ENCODE peak calls at places on chromosomes 13 and 19, in seven cellular contexts. L is mesenchymal stem cell, F is mesendoderm, W is IMR-90, K is neuronal stem cell, T is H9, Q is H1. S is an unnamed sample.

GRCh38 chr19:3365447-3366103 is 808 bp upstream of the NFIC start:
- DNase-seq in T (peak; percentile 27), Q (no peak), K (no peak), F (peak; percentile 24), L (peak; percentile 77), W (peak; percentile 66), S (peak; percentile 93)

GRCh38 chr13:49936085-49936942 is at the start of gene SPRYD7:
- DNase-seq in Q (peak; percentile 95), W (peak; percentile 97), L (peak; percentile 98), F (peak; percentile 99), T (peak; percentile 99), K (peak; percentile 97), S (peak; percentile 99)

GRCh38 chr19:29239220-29239776 is 26.3 kb upstream of the UQCRFS1 start:
- DNase-seq in K (no peak), T (no peak), L (no peak), F (no peak), Q (no peak), W (no peak), S (no peak)

GRCh38 chr13:91482427-91482826 is 84.0 kb downstream of the GPC5 start:
- DNase-seq in K (peak; percentile 5), T (no peak), Q (no peak), L (peak; percentile 1), W (no peak), F (peak; percentile 86), S (no peak)

GRCh38 chr19:4678881-4679379 is 8.8 kb upstream of the MYDGF start:
- DNase-seq in W (no peak), L (peak; percentile 18), Q (peak; percentile 96), T (peak; percentile 98), F (peak; percentile 94), K (no peak), S (no peak)

GRCh38 chr13:93079294-93079693 is 147.3 kb upstream of the GPC6 start:
- DNase-seq in L (peak; percentile 15), Q (no peak), K (no peak), W (peak; percentile 64), F (peak; percentile 7), T (no peak), S (no peak)

GRCh38 chr19:8144273-8144672 is 5.1 kb downstream of the FBN3 start:
- DNase-seq in T (no peak), K (no peak), W (no peak), Q (no peak), L (no peak), F (no peak), S (no peak)

GRCh38 chr19:33718668-33719259 is 77.9 kb upstream of the KCTD15 start:
- DNase-seq in L (no peak), K (no peak), T (no peak), W (no peak), F (no peak), Q (no peak), S (no peak)

GRCh38 chr13:65768545-65768944 is 1461.6 kb downstream of the PCDH9 start:
- DNase-seq in L (no peak), K (no peak), F (peak; percentile 79), W (no peak), T (peak; percentile 84), Q (peak; percentile 21), S (no peak)

GRCh38 chr13:98480915-98481510 is 95.9 kb downstream of the STK24 start:
- DNase-seq in F (no peak), L (peak; percentile 80), K (no peak), W (peak; percentile 69), Q (no peak), T (no peak), S (no peak)

GRCh38 chr19:44212865-44213346 is 574 bp downstream of the ZNF227 start:
- DNase-seq in K (no peak), F (peak; percentile 47), L (peak; percentile 65), Q (no peak), W (peak; percentile 55), T (no peak), S (peak; percentile 10)

GRCh38 chr19:32450217-32450616 is 44.6 kb downstream of the DPY19L3 start:
- DNase-seq in Q (no peak), W (peak; percentile 84), L (peak; percentile 13), F (no peak), T (no peak), K (no peak), S (no peak)

GRCh38 chr13:29131881-29132668 is 311.9 kb downstream of the MTUS2 start:
- DNase-seq in Q (no peak), K (no peak), W (no peak), F (no peak), T (no peak), L (no peak), S (no peak)

GRCh38 chr19:38731654-38732301 is 12.5 kb downstream of the CAPN12 start:
- DNase-seq in Q (no peak), T (peak; percentile 25), K (no peak), F (no peak), W (no peak), L (no peak), S (peak; percentile 24)

GRCh38 chr13:39777527-39778061 is 122.1 kb downstream of the COG6 start:
- DNase-seq in W (peak; percentile 90), L (peak; percentile 96), K (no peak), F (peak; percentile 73), T (no peak), Q (no peak), S (peak; percentile 92)

GRCh38 chr19:52170863-52171320 is 529 bp downstream of the ZNF836 start:
- DNase-seq in K (no peak), F (peak; percentile 43), W (no peak), L (peak; percentile 30), T (peak; percentile 46), Q (no peak), S (peak; percentile 9)

GRCh38 chr13:22009500-22009899 is 338.6 kb downstream of the FGF9 start:
- DNase-seq in W (no peak), T (no peak), F (no peak), K (no peak), Q (no peak), L (no peak), S (no peak)
- H4K8ac ChIP-seq in W (no peak overlapping the region), T (no peak overlapping the region), F (no peak overlapping the region), K (no peak overlapping the region), Q (no peak overlapping the region), L (no peak overlapping the region), S (no peak overlapping the region)

GRCh38 chr19:47427241-47428176 is 8.2 kb upstream of the MEIS3 start:
- DNase-seq in T (peak; percentile 94), Q (peak; percentile 78), L (peak; percentile 72), K (peak; percentile 89), F (peak; percentile 94), W (peak; percentile 45), S (peak; percentile 69)

GRCh38 chr19:47432091-47432490 is 12.8 kb upstream of the MEIS3 start:
- DNase-seq in T (no peak), K (no peak), F (no peak), L (no peak), W (no peak), Q (no peak), S (no peak)

GRCh38 chr19:47428177-47428894 is 9.0 kb upstream of the MEIS3 start:
- DNase-seq in Q (peak; percentile 100), W (peak; percentile 98), F (peak; percentile 100), K (peak; percentile 100), T (peak; percentile 100), L (peak; percentile 100), S (peak; percentile 46)

GRCh38 chr19:47430041-47430802 is 10.9 kb upstream of the MEIS3 start:
- DNase-seq in Q (no peak), F (peak; percentile 71), W (peak; percentile 27), L (peak; percentile 72), T (peak; percentile 79), K (no peak), S (peak; percentile 47)

GRCh38 chr19:47429140-47429793 is 9.9 kb upstream of the MEIS3 start:
- DNase-seq in K (no peak), T (peak; percentile 62), L (no peak), Q (no peak), F (peak; percentile 52), W (no peak), S (no peak)
- H4K8ac ChIP-seq in K (no peak overlapping the region), T (no peak overlapping the region), L (no peak overlapping the region), Q (no peak overlapping the region), F (no peak overlapping the region), W (no peak overlapping the region), S (no peak overlapping the region)

GRCh38 chr13:43087960-43088580 is 64.7 kb downstream of the DNAJC15 start:
- DNase-seq in F (no peak), K (no peak), L (peak; percentile 53), T (no peak), W (peak; percentile 36), Q (no peak), S (no peak)

GRCh38 chr13:43085545-43085944 is 62.2 kb downstream of the DNAJC15 start:
- DNase-seq in W (peak; percentile 61), K (no peak), T (no peak), F (no peak), L (peak; percentile 52), Q (no peak), S (no peak)

GRCh38 chr13:43094901-43095300 is 71.5 kb downstream of the DNAJC15 start:
- DNase-seq in T (no peak), W (no peak), K (no peak), F (no peak), Q (no peak), L (no peak), S (no peak)

GRCh38 chr13:43089912-43090498 is 66.6 kb downstream of the DNAJC15 start:
- DNase-seq in L (no peak), Q (no peak), F (no peak), W (no peak), K (no peak), T (no peak), S (no peak)
- H4K8ac ChIP-seq in L (no peak overlapping the region), Q (no peak overlapping the region), F (no peak overlapping the region), W (no peak overlapping the region), K (no peak overlapping the region), T (no peak overlapping the region), S (no peak overlapping the region)

GRCh38 chr19:49475995-49476880 is 2.2 kb downstream of the FLT3LG start:
- DNase-seq in T (peak; percentile 96), K (peak; percentile 58), W (no peak), F (peak; percentile 93), L (peak; percentile 69), Q (no peak), S (peak; percentile 44)

GRCh38 chr19:49473868-49474544 is at the start of gene FLT3LG:
- DNase-seq in T (peak; percentile 68), K (no peak), Q (no peak), F (no peak), W (peak; percentile 69), L (peak; percentile 87), S (peak; percentile 28)

GRCh38 chr19:49474545-49474930 is 523 bp downstream of the FLT3LG start:
- DNase-seq in Q (no peak), T (no peak), W (no peak), K (no peak), F (no peak), L (no peak), S (no peak)

GRCh38 chr19:49472936-49473335 is 1.1 kb upstream of the FLT3LG start:
- DNase-seq in W (no peak), T (no peak), L (no peak), F (no peak), K (no peak), Q (no peak), S (no peak)

DNA sequence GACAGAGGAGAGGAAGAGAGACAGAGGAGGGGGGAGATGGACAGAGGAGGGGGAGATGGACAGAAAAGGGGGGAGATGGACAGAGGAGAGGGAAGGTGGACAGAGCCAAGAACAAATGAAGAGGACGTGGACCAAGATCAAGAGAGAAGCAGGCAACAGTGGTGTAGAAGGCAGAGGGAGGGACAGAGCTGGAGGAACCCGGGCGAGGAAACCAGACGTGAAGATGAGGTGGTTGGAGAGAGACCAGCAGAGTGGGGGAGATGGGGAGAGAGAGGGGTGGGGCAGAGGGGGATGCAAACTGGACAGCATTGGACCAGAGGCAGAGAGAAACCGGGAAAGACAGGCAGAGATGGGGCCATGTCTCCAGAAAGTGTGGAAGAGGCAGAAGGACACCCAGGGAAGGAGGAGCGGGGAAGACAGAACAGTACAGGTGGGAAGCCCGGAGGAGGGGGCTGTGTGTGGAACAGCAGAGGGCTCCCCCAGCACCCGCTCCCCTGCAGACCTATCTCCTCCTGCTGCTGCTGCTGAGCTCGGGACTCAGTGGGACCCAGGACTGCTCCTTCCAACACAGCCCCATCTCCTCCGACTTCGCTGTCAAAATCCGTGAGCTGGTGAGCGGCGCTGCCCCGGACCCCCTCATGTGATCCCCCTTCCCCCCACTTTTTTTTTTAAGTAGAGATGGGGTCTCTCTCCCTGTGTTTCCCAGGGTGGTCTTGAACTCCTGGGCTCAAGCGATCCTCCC is 1.3 kb downstream of the FLT3LG start:
- DNase-seq in L (no peak), Q (no peak), W (no peak), K (no peak), F (no peak), T (peak; percentile 27), S (no peak)
- H4K8ac ChIP-seq in L (no peak overlapping the region), Q (no peak overlapping the region), W (peak overlapping the region; percentile 85), K (no peak overlapping the region), F (no peak overlapping the region), T (no peak overlapping the region), S (no peak overlapping the region)

S was measured in trophoblast cell.